ENCODE peak calls at places on chromosomes 3 and 15, in nine cellular contexts. I is ureter; L is spleen; O is breast epithelium; T is AG04450; D is stimulated activated CD4-positive, alpha-beta T cell treated with anti-CD3 and anti-CD28 coated beads, Interleukin-1b, Interleukin-23, amount 100 ng/mL, for 24 hours; J is NB4; R is stimulated activated effector memory CD8-positive, alpha-beta T cell treated with anti-CD3 and anti-CD28 coated beads, Interleukin-12 subunit alpha, Interleukin-12 subunit beta, amount 100 ng/mL, for 72 hours; G is RPMI8226. K is an unnamed sample.

GRCh38 chr3:138923531-138923994 is 23.4 kb downstream of the FOXL2 start:
- DNase-seq in D (peak), O (peak), G (peak), R (peak), T (peak), L (peak), I (peak), J (peak), K (peak)

GRCh38 chr3:69484507-69485393 is 98.9 kb upstream of the FRMD4B start:
- DNase-seq in G (no peak), O (no peak), T (no peak), J (no peak), L (peak), D (no peak), I (no peak), R (no peak), K (no peak)

GRCh38 chr3:4730734-4731133 is 237.6 kb downstream of the ITPR1 start:
- DNase-seq in D (no peak), O (no peak), G (no peak), R (no peak), T (no peak), J (no peak), L (no peak), I (no peak), K (no peak)

GRCh38 chr3:174540536-174540935 is 318.6 kb upstream of the NAALADL2 start:
- DNase-seq in G (no peak), R (no peak), D (no peak), L (no peak), T (no peak), J (no peak), O (no peak), I (no peak), K (no peak)

GRCh38 chr3:45574067-45574494 is 20.5 kb upstream of the LIMD1 start:
- DNase-seq in T (no peak), I (no peak), R (no peak), D (no peak), L (no peak), J (no peak), G (no peak), O (no peak), K (no peak)

GRCh38 chr3:196966526-196967401 is 1.9 kb downstream of the PIGZ start:
- DNase-seq in J (no peak), T (no peak), G (no peak), R (no peak), I (no peak), O (no peak), L (peak), D (no peak), K (no peak)

GRCh38 chr3:167350245-167350862 is 29.7 kb downstream of the ZBBX start:
- DNase-seq in L (no peak), T (no peak), G (peak), O (no peak), I (no peak), J (peak), R (no peak), D (no peak), K (no peak)

GRCh38 chr3:66297917-66298316 is 77.1 kb downstream of the SLC25A26 start:
- DNase-seq in T (peak), O (no peak), J (no peak), D (no peak), L (no peak), R (no peak), I (no peak), G (no peak), K (no peak)

GRCh38 chr3:146125946-146126345 is 35.0 kb downstream of the PLOD2 start:
- DNase-seq in R (no peak), L (no peak), T (peak), O (no peak), I (no peak), J (no peak), D (no peak), G (no peak), K (no peak)

GRCh38 chr3:9101286-9101685 is 138.0 kb upstream of the RAD18 start:
- DNase-seq in L (no peak), G (no peak), O (no peak), R (no peak), T (no peak), I (no peak), D (no peak), J (no peak), K (no peak)

GRCh38 chr3:184687363-184688049 is 24.4 kb downstream of the MAGEF1 start:
- DNase-seq in R (no peak), I (peak), T (no peak), L (peak), O (no peak), G (peak), D (no peak), J (peak), K (no peak)

GRCh38 chr3:32226875-32227500 is 11.5 kb upstream of the CMTM8 start:
- DNase-seq in G (no peak), J (no peak), D (no peak), L (no peak), I (no peak), R (no peak), O (no peak), T (no peak), K (no peak)

GRCh38 chr3:16994842-16995535 is 110.2 kb downstream of the PLCL2 start:
- DNase-seq in J (no peak), R (no peak), O (no peak), G (no peak), D (no peak), T (no peak), I (no peak), L (no peak), K (no peak)

GRCh38 chr15:98715401-98715800 is 67.1 kb downstream of the IGF1R start:
- DNase-seq in R (no peak), J (no peak), G (no peak), D (no peak), T (no peak), I (no peak), L (no peak), O (no peak), K (no peak)

GRCh38 chr15:68429691-68430470 is 2.1 kb downstream of the ITGA11 start:
- DNase-seq in R (no peak), G (no peak), O (no peak), D (no peak), T (no peak), L (no peak), J (no peak), I (peak), K (no peak)

GRCh38 chr3:55812403-55813013 is 325.4 kb upstream of the WNT5A start:
- DNase-seq in J (no peak), G (no peak), I (no peak), T (no peak), R (no peak), O (no peak), L (no peak), D (no peak), K (no peak)

GRCh38 chr3:114095808-114096207 is 39.3 kb downstream of the QTRT2 start:
- DNase-seq in O (no peak), G (no peak), J (no peak), L (no peak), I (no peak), T (no peak), D (no peak), R (no peak), K (no peak)

GRCh38 chr3:196149375-196149774 is 61.8 kb downstream of the ZDHHC19 start:
- DNase-seq in J (peak), T (no peak), O (no peak), G (no peak), D (no peak), R (no peak), L (no peak), I (no peak), K (no peak)

GRCh38 chr3:178291971-178292370 is 244.3 kb upstream of the KCNMB2 start:
- DNase-seq in T (no peak), O (no peak), L (no peak), I (no peak), J (no peak), R (no peak), G (no peak), D (no peak), K (no peak)

GRCh38 chr15:41927516-41927915 is 33.7 kb upstream of the SPTBN5 start:
- DNase-seq in L (no peak), I (no peak), T (no peak), G (no peak), R (no peak), J (no peak), D (no peak), O (no peak), K (no peak)

GRCh38 chr3:23809294-23809693 is 3.5 kb downstream of the UBE2E1 start:
- DNase-seq in J (peak), R (no peak), I (no peak), O (no peak), G (no peak), D (no peak), T (no peak), L (no peak), K (no peak)

GRCh38 chr15:82044373-82045178 is 1.2 kb downstream of the MEX3B start:
- DNase-seq in D (no peak), L (peak), T (peak), R (peak), J (peak), O (no peak), I (peak), G (no peak), K (no peak)

GRCh38 chr15:62739082-62739481 is 303.5 kb upstream of the TPM1 start:
- DNase-seq in D (no peak), G (no peak), I (no peak), O (no peak), R (no peak), L (no peak), T (no peak), J (no peak), K (no peak)

GRCh38 chr3:61848885-61849284 is 287.5 kb downstream of the PTPRG start:
- DNase-seq in R (no peak), D (no peak), O (no peak), J (no peak), L (no peak), G (no peak), T (no peak), I (no peak), K (no peak)

GRCh38 chr3:159787794-159788205 is 200.8 kb upstream of the IL12A start:
- DNase-seq in D (no peak), I (no peak), T (peak), O (no peak), L (no peak), R (no peak), J (no peak), G (no peak), K (no peak)

GRCh38 chr3:11944052-11944673 is 60.0 kb upstream of the SYN2 start:
- DNase-seq in R (no peak), I (no peak), J (peak), T (no peak), L (no peak), G (peak), O (no peak), D (no peak), K (no peak)

GRCh38 chr15:100338971-100339444 is 2.8 kb downstream of the ADAMTS17 start:
- DNase-seq in R (peak), O (no peak), D (no peak), G (peak), I (peak), L (no peak), J (peak), T (no peak), K (peak)

GRCh38 chr3:24837601-24838000 is 343.0 kb upstream of the THRB start:
- DNase-seq in D (no peak), L (no peak), J (no peak), T (no peak), R (no peak), O (no peak), G (no peak), I (no peak), K (no peak)

GRCh38 chr3:188242426-188243123 is 88.6 kb downstream of the LPP start:
- DNase-seq in O (no peak), I (no peak), J (no peak), G (no peak), D (no peak), T (no peak), L (no peak), R (no peak), K (no peak)

K was measured in lung.